ENCODE peak calls at places on chromosome 5, in six cellular contexts. H is stimulated activated CD4-positive, alpha-beta T cell treated with anti-CD3 and anti-CD28 coated beads, TNF-alpha, amount 100 ng/mL, for 1 hour; R is mucosa of descending colon; C is iris pigment epithelial cell; V is activated T-helper 1 cell treated with anti-CD3 and anti-CD28 coated beads, Interleukin-2, amount 50 U/mL, for 16 hours; F is HEK293T. K is an unnamed sample.

GRCh38 chr5:15450473-15450872 is 49.5 kb upstream of the FBXL7 start:
- DNase-seq in H (no peak), C (no peak), V (no peak), F (no peak), R (no peak), K (no peak)

GRCh38 chr5:142600611-142601360 is 85.1 kb downstream of the FGF1 start:
- DNase-seq in C (peak), V (no peak), R (no peak), F (peak), H (no peak), K (peak)

GRCh38 chr5:139745800-139746690 is 49.6 kb upstream of the PSD2 start:
- DNase-seq in F (peak), C (peak), V (no peak), R (no peak), H (no peak), K (peak)

GRCh38 chr5:120817044-120817985 is 353.2 kb downstream of the PRR16 start:
- DNase-seq in C (peak), V (no peak), H (no peak), R (no peak), F (peak), K (no peak)

GRCh38 chr5:128225245-128226030 is 141.9 kb downstream of the SLC12A2 start:
- DNase-seq in C (no peak), R (no peak), F (no peak), H (no peak), V (no peak), K (no peak)

GRCh38 chr5:944992-945685 is 52.5 kb downstream of the TRIP13 start:
- DNase-seq in F (no peak), C (no peak), V (no peak), H (no peak), R (peak), K (no peak)

GRCh38 chr5:123512631-123513461 is 869 bp downstream of the CSNK1G3 start:
- DNase-seq in R (peak), F (peak), H (no peak), V (no peak), C (peak), K (peak)

GRCh38 chr5:62331921-62332320 is 25.9 kb downstream of the KIF2A start:
- DNase-seq in V (no peak), R (no peak), F (no peak), H (no peak), C (no peak), K (no peak)

GRCh38 chr5:29367176-29367833 is 1826.2 kb upstream of the CDH6 start:
- DNase-seq in R (no peak), H (no peak), F (no peak), C (no peak), V (no peak), K (no peak)

GRCh38 chr5:72557576-72558336 is 50.5 kb upstream of the ZNF366 start:
- DNase-seq in V (no peak), F (no peak), R (no peak), C (no peak), H (no peak), K (no peak)

GRCh38 chr5:168654225-168654624 is 75.1 kb upstream of the PANK3 start:
- DNase-seq in V (no peak), C (peak), F (no peak), H (no peak), R (no peak), K (no peak)

GRCh38 chr5:15452030-15452429 is 48.0 kb upstream of the FBXL7 start:
- DNase-seq in F (no peak), C (no peak), H (no peak), V (no peak), R (no peak), K (no peak)

GRCh38 chr5:93186031-93186682 is 394.9 kb downstream of the NR2F1-AS1 start:
- DNase-seq in C (peak), H (no peak), F (no peak), R (no peak), V (no peak), K (no peak)

GRCh38 chr5:132962429-132962928 is 955 bp downstream of the AFF4 start:
- DNase-seq in V (no peak), R (no peak), F (peak), H (no peak), C (peak), K (peak)

GRCh38 chr5:20370061-20370460 is 382.1 kb upstream of the CDH18 start:
- DNase-seq in H (no peak), F (no peak), C (no peak), R (no peak), V (no peak), K (no peak)

GRCh38 chr5:140327589-140327988 is 18.8 kb downstream of the HBEGF start:
- DNase-seq in C (peak), V (no peak), F (peak), H (no peak), R (no peak), K (no peak)

K was measured in body of pancreas.